ENCODE peak calls at places on chromosomes 1 and 21, in six cellular contexts. Y is thoracic aorta; I is right lobe of liver; B is GM23248; U is neuronal stem cell; Z is CD4-positive, alpha-beta memory T cell. W is an unnamed sample. For H3K9me3, the result is how much of the 10 kb centered on the place peaks cover.

GRCh38 chr1:215543191-215543606 is 23.9 kb upstream of the KCTD3 start:
- DNase-seq in Z (no peak), U (no peak), B (peak), Y (no peak), I (no peak), W (no peak)

GRCh38 chr1:220886470-220887201 is 7.4 kb downstream of the HLX start:
- DNase-seq in Y (no peak), U (no peak), B (no peak), I (no peak), Z (no peak), W (no peak)

GRCh38 chr21:18275740-18276139 is 31.1 kb downstream of the CHODL start:
- DNase-seq in Z (no peak), Y (no peak), B (no peak), U (no peak), I (no peak), W (no peak)

GRCh38 chr1:209896346-209896745 is 41.7 kb upstream of the SYT14 start:
- DNase-seq in Y (no peak), B (peak), I (no peak), U (no peak), Z (no peak), W (no peak)

GRCh38 chr1:221268295-221268694 is 389.1 kb downstream of the HLX start:
- DNase-seq in Z (no peak), Y (no peak), I (no peak), B (peak), U (no peak), W (no peak)

GRCh38 chr1:40951943-40952743 is 27.4 kb upstream of the CTPS1 start:
- DNase-seq in Y (no peak), U (peak), I (peak), B (peak), Z (peak), W (peak)

GRCh38 chr1:107965112-107965991 is at the start of gene VAV3:
- DNase-seq in U (peak), Y (peak), B (peak), I (peak), Z (peak), W (peak)

GRCh38 chr1:159120317-159120716 is 43.8 kb upstream of the AIM2 start:
- DNase-seq in B (no peak), Y (no peak), I (no peak), U (no peak), Z (no peak), W (no peak)

GRCh38 chr1:116853680-116854191 is 56.0 kb upstream of the PTGFRN start:
- DNase-seq in U (no peak), Y (no peak), Z (no peak), I (no peak), B (peak), W (no peak)

GRCh38 chr1:204713541-204713940 is 28.0 kb upstream of the LRRN2 start:
- DNase-seq in Z (no peak), B (no peak), U (no peak), I (no peak), Y (no peak), W (no peak)

GRCh38 chr1:88646852-88647645 is 37.0 kb upstream of the PKN2 start:
- DNase-seq in Z (no peak), I (no peak), U (no peak), Y (no peak), B (no peak), W (no peak)

GRCh38 chr1:96730574-96731298 is 9.2 kb downstream of the PTBP2 start:
- DNase-seq in Y (no peak), I (no peak), Z (no peak), U (no peak), B (peak), W (no peak)
- H3K9me3 ChIP-seq in Y (under half), I (under half), Z (under half), U (half or more), B (under half), W (under half)

GRCh38 chr21:24552491-24552890 is 1054.8 kb downstream of the MRPL39 start:
- DNase-seq in Z (no peak), B (no peak), I (no peak), U (no peak), Y (no peak), W (no peak)
- H3K9me3 ChIP-seq in Z (under half), B (under half), I (under half), U (under half), Y (under half), W (under half)

DNA sequence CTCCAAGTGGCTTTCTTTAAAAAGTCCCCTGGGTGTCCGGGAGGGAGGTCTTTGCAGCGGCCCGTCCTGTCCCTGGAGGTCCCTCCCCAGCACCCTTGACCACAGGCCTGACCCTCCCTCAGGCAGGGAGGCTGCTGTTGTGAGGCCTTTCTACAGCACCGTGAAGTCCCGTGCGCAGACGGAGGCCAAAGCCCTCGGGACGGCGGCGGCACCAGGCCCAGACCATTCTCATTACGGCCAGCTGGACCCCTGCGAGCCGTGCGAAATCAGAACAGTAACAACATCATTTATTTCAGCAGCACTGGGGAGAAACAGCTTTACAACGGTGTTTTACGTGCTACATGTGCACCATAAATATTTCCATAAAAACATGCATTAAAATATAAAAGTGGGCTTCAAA is 101.4 kb upstream of the ACTRT2 start:
- DNase-seq in Z (no peak), Y (no peak), B (no peak), I (no peak), U (no peak), W (no peak)
- H3K9me3 ChIP-seq in Z (under half), Y (under half), B (under half), I (under half), U (under half), W (under half)

GRCh38 chr1:4126731-4127594 is 226.9 kb upstream of the C1orf174 start:
- DNase-seq in Y (no peak), I (no peak), Z (no peak), B (no peak), U (no peak), W (no peak)

GRCh38 chr1:4130096-4130495 is 230.0 kb upstream of the C1orf174 start:
- DNase-seq in I (no peak), Y (no peak), B (no peak), Z (no peak), U (no peak), W (no peak)

GRCh38 chr1:4129693-4130092 is 229.6 kb upstream of the C1orf174 start:
- DNase-seq in B (no peak), Y (no peak), I (no peak), U (no peak), Z (no peak), W (no peak)

GRCh38 chr1:4128616-4129015 is 228.5 kb upstream of the C1orf174 start:
- DNase-seq in Z (no peak), B (no peak), U (no peak), Y (no peak), I (no peak), W (no peak)

GRCh38 chr1:4127595-4128140 is 227.6 kb upstream of the C1orf174 start:
- DNase-seq in Z (no peak), U (no peak), Y (no peak), I (no peak), B (no peak), W (no peak)
- H3K9me3 ChIP-seq in Z (under half), U (under half), Y (under half), I (under half), B (under half), W (under half)